ENCODE peak calls at places on chromosomes 5 and 9, in four cellular contexts. F is IMR-90, K is H9, P is H1. N is an unnamed sample.
A peak's percentile ranks its signal among the peaks of the same experiment; 100 is the strongest.

GRCh38 chr5:124264499-124264898 is 481.9 kb downstream of the ZNF608 start:
- DNase-seq in P (no peak), K (no peak), F (peak; percentile 16), N (no peak)

GRCh38 chr5:14351845-14352712 is 208.9 kb downstream of the TRIO start:
- DNase-seq in P (peak; percentile 38), K (peak; percentile 73), F (peak; percentile 70), N (peak; percentile 77)

GRCh38 chr9:137582286-137582860 is 3.6 kb upstream of the DPH7 start:
- DNase-seq in P (no peak), F (no peak), K (peak; percentile 61), N (peak; percentile 37)

GRCh38 chr5:151222769-151223446 is 984 bp downstream of the CCDC69 start:
- DNase-seq in K (peak; percentile 49), P (no peak), F (no peak), N (no peak)

GRCh38 chr5:100903036-100903887 is at the start of gene ST8SIA4:
- DNase-seq in P (peak; percentile 76), K (peak; percentile 93), F (peak; percentile 33), N (peak; percentile 94)

GRCh38 chr9:28059192-28059591 is 485.9 kb upstream of the C9orf72 start:
- DNase-seq in K (no peak), F (no peak), P (no peak), N (no peak)

GRCh38 chr9:127038531-127038930 is 83.9 kb downstream of the ANGPTL2 start:
- DNase-seq in P (no peak), F (no peak), K (no peak), N (no peak)

GRCh38 chr5:143248822-143249579 is 154.5 kb downstream of the NR3C1 start:
- DNase-seq in F (peak; percentile 91), K (no peak), P (no peak), N (no peak)

GRCh38 chr5:92861531-92862285 is 719.3 kb downstream of the NR2F1-AS1 start:
- DNase-seq in K (no peak), P (no peak), F (no peak), N (no peak)

GRCh38 chr5:174916227-174916626 is 191.8 kb downstream of the MSX2 start:
- DNase-seq in P (no peak), F (no peak), K (no peak), N (no peak)

GRCh38 chr9:5846080-5846479 is 13.2 kb upstream of the ERMP1 start:
- DNase-seq in K (no peak), F (no peak), P (no peak), N (no peak)

GRCh38 chr5:75510836-75511434 is 494 bp downstream of the CERT1 start:
- DNase-seq in F (peak; percentile 15), P (no peak), K (peak; percentile 43), N (peak; percentile 73)

GRCh38 chr9:95004452-95005275 is 278.2 kb downstream of the AOPEP start:
- DNase-seq in K (no peak), P (no peak), F (no peak), N (peak; percentile 29)

GRCh38 chr5:124706729-124707361 is 39.6 kb downstream of the ZNF608 start:
- DNase-seq in F (peak; percentile 58), P (no peak), K (no peak), N (peak; percentile 88)

GRCh38 chr5:135829681-135830383 is 4.6 kb upstream of the SLC25A48 start:
- DNase-seq in F (peak; percentile 31), P (peak; percentile 36), K (peak; percentile 71), N (peak; percentile 71)

GRCh38 chr5:9421823-9422354 is 124.0 kb downstream of the SEMA5A start:
- DNase-seq in F (no peak), P (no peak), K (no peak), N (no peak)

GRCh38 chr5:107486489-107486888 is 184.2 kb downstream of the EFNA5 start:
- DNase-seq in P (no peak), K (no peak), F (peak; percentile 59), N (no peak)

GRCh38 chr5:112049738-112050137 is 292.7 kb upstream of the NREP start:
- DNase-seq in F (peak; percentile 25), K (no peak), P (no peak), N (no peak)

GRCh38 chr9:79382468-79382867 is 189.3 kb upstream of the TLE4 start:
- DNase-seq in K (no peak), F (no peak), P (no peak), N (peak; percentile 80)

GRCh38 chr9:137045294-137046093 is 483 bp downstream of the NPDC1 start:
- DNase-seq in K (peak; percentile 50), P (no peak), F (peak; percentile 38), N (no peak)

GRCh38 chr5:67093259-67093658 is 103.3 kb downstream of the CD180 start:
- DNase-seq in F (no peak), K (no peak), P (no peak), N (no peak)

GRCh38 chr9:123048748-123049147 is 15.3 kb downstream of the GPR21 start:
- DNase-seq in P (no peak), K (no peak), F (peak; percentile 60), N (no peak)

GRCh38 chr9:26947736-26948135 is 694 bp upstream of the PLAA start:
- DNase-seq in F (no peak), K (no peak), P (no peak), N (peak; percentile 55)

GRCh38 chr9:114278881-114279570 is 43.9 kb upstream of the ORM1 start:
- DNase-seq in P (no peak), F (peak; percentile 51), K (no peak), N (peak; percentile 40)

GRCh38 chr5:118506453-118506852 is 481.9 kb downstream of the DTWD2 start:
- DNase-seq in K (no peak), F (no peak), P (no peak), N (no peak)

GRCh38 chr9:114953917-114954316 is 23.5 kb upstream of the TNFSF8 start:
- DNase-seq in P (no peak), F (peak; percentile 84), K (no peak), N (peak; percentile 25)

GRCh38 chr9:5493597-5494511 is 16.5 kb upstream of the PDCD1LG2 start:
- DNase-seq in P (no peak), K (no peak), F (peak; percentile 92), N (no peak)

GRCh38 chr5:33312631-33313030 is 128.1 kb upstream of the TARS1 start:
- DNase-seq in P (no peak), K (no peak), F (peak; percentile 33), N (no peak)

GRCh38 chr5:133238426-133239205 is 186.8 kb downstream of the HSPA4 start:
- DNase-seq in P (no peak), F (no peak), K (no peak), N (no peak)

DNA sequence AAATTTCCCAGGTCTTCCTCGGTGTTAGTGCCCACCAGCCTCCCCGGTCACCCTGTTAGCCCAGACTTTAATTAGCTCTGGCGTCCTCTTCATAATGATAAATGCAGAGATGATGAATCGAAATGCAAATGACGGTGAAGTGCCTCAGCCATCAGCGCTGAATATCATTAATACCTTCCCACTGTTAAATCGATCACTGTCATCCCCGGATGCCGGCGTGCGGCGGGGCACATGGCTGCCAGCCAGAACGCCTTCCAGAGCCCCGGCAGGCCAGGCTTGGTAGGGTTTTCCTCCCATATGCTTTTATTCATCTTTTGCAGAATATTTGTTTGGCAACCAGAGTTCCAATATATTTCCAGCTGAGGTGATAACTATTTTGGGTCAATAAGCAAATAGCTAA is 204.5 kb downstream of the IRX2 start:
- DNase-seq in K (no peak), P (no peak), F (no peak), N (no peak)
- H3K56ac ChIP-seq in K (no peak overlapping the region), P (no peak overlapping the region), F (no peak overlapping the region), N (no peak overlapping the region)

DNA sequence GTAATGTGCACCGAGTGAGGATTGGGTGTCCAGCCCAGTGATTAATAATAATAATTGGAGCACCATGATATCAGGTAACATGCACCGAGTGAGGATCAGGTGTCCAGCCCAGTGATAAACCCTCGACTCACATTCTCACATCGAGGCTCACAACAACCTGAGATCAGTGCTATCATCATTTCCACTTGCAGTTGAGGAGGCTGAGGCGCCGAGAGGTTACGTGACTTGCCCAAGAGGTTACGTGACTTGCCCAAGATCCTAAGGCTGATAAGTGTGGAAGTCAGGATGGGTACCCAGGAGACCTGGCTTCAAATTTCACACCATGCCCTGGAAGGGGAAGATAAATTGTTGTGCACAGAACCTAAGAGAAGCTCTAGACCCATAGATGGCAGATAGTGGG is 189.4 kb downstream of the MED10 start:
- DNase-seq in K (no peak), P (no peak), F (no peak), N (no peak)
- H3K27ac ChIP-seq in K (no peak overlapping the region), P (no peak overlapping the region), F (no peak overlapping the region), N (no peak overlapping the region)

GRCh38 chr5:163976691-163977090 is 471.3 kb downstream of the MAT2B start:
- DNase-seq in P (no peak), K (no peak), F (peak; percentile 53), N (no peak)

GRCh38 chr5:163978897-163979296 is 473.5 kb downstream of the MAT2B start:
- DNase-seq in F (no peak), K (peak; percentile 47), P (peak; percentile 1), N (peak; percentile 21)
- H4K8ac ChIP-seq in F (no peak overlapping the region), K (no peak overlapping the region), P (no peak overlapping the region), N (no peak overlapping the region)

GRCh38 chr5:138763037-138763778 is 10.0 kb downstream of the CTNNA1 start:
- DNase-seq in P (no peak), K (no peak), F (no peak), N (no peak)
- H3K56ac ChIP-seq in P (no peak overlapping the region), K (no peak overlapping the region), F (no peak overlapping the region), N (no peak overlapping the region)

GRCh38 chr5:179619776-179620175 is 3.7 kb downstream of the HNRNPH1 start:
- DNase-seq in K (no peak), F (peak; percentile 52), P (no peak), N (no peak)

GRCh38 chr5:179618923-179619554 is 4.4 kb downstream of the HNRNPH1 start:
- DNase-seq in K (no peak), F (no peak), P (no peak), N (no peak)

GRCh38 chr5:179620293-179620692 is 3.2 kb downstream of the HNRNPH1 start:
- DNase-seq in P (no peak), F (no peak), K (no peak), N (no peak)

GRCh38 chr5:179621551-179621971 is 1.9 kb downstream of the HNRNPH1 start:
- DNase-seq in P (no peak), K (no peak), F (no peak), N (no peak)

DNA sequence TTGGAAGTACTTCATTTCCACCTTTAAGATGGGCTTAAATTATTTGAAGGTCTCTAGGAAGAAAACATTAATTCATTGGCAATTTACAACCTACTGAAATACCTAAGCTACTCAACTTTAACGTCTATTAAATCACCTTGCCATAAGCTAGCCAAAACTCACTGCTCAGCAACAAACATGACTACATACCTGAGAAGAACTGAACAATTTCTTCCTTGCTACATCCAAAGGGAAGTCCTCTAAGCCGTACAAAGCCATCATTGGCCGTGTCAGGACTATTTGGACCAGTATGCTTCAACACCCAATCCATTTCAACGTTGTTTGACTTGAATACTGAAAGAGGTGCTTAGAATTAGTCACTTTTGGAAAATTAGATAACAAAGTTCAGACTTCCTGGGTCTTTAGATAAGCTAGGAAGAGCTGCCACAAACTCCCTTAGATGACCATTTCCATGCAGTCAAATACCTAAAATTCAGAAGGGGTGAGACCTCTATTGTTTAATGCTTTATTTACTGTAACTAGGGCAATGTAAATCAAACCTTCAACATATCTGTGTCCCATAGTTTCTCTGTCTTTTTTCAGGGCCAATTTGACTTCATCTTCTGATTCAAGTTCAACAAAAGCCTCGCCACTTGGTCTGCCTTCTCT is 2.6 kb downstream of the HNRNPH1 start:
- DNase-seq in K (no peak), P (no peak), F (no peak), N (peak; percentile 45)
- H3K27ac ChIP-seq in K (no peak overlapping the region), P (no peak overlapping the region), F (no peak overlapping the region), N (no peak overlapping the region)

DNA sequence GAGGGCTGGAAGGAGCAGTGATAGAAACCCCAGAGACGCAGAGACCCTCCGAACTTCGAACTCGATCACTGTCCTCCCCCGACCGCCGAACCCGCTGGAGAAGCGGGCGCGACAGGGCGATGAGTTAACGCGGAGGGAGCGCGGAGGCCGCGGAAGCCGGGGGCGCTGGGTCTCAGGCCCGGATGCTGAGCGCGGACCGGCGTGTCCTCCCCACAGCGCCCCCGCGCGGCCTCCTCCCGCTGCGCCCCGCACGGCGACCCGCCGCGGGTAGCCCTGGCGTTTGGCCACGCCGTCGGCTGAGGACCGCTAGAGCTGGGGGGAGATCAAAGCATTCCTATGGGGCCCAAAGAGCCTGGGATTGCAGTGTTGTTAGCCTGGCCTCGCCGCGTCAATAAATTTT is 7.7 kb upstream of the DMRT2 start:
- DNase-seq in K (peak; percentile 35), P (no peak), F (no peak), N (peak; percentile 74)
- H4K8ac ChIP-seq in K (no peak overlapping the region), P (no peak overlapping the region), F (no peak overlapping the region), N (no peak overlapping the region)

N was measured in mesendoderm.